ENCODE peak calls at places on chromosomes 6 and 20, in seven cellular contexts. One of them, this sample, is unnamed. For H3K4me1, the result is how much of the 10 kb centered on the place peaks cover.

GRCh38 chr6:21800948-21801438 is 207.4 kb downstream of the SOX4 start:
- DNase-seq in neural progenitor cell: no peak
- DNase-seq in heart right ventricle: no peak
- DNase-seq in left lung: no peak
- DNase-seq in CD8-positive, alpha-beta T cell: no peak
- DNase-seq in ovary: no peak
- DNase-seq in OCI-LY7: no peak
- DNase-seq in this sample: no peak

GRCh38 chr20:35523298-35523888 is 6.1 kb downstream of the C20orf173 start:
- DNase-seq in neural progenitor cell: peak
- DNase-seq in heart right ventricle: no peak
- DNase-seq in left lung: no peak
- DNase-seq in CD8-positive, alpha-beta T cell: peak
- DNase-seq in ovary: no peak
- DNase-seq in OCI-LY7: peak
- DNase-seq in this sample: no peak

GRCh38 chr6:39961178-39961577 is 26.9 kb upstream of the MOCS1 start:
- DNase-seq in neural progenitor cell: no peak
- DNase-seq in heart right ventricle: no peak
- DNase-seq in left lung: no peak
- DNase-seq in CD8-positive, alpha-beta T cell: no peak
- DNase-seq in ovary: no peak
- DNase-seq in OCI-LY7: no peak
- DNase-seq in this sample: no peak

GRCh38 chr20:51276331-51276730 is 253.4 kb upstream of the KCNG1 start:
- DNase-seq in neural progenitor cell: no peak
- DNase-seq in heart right ventricle: no peak
- DNase-seq in left lung: no peak
- DNase-seq in CD8-positive, alpha-beta T cell: no peak
- DNase-seq in ovary: no peak
- DNase-seq in OCI-LY7: no peak
- DNase-seq in this sample: no peak

GRCh38 chr6:56808871-56809359 is 146.0 kb upstream of the BEND6 start:
- DNase-seq in neural progenitor cell: no peak
- DNase-seq in heart right ventricle: no peak
- DNase-seq in left lung: no peak
- DNase-seq in CD8-positive, alpha-beta T cell: no peak
- DNase-seq in ovary: no peak
- DNase-seq in OCI-LY7: no peak
- DNase-seq in this sample: no peak

GRCh38 chr6:28336284-28337024 is 506 bp upstream of the ZSCAN31 start:
- DNase-seq in neural progenitor cell: peak
- DNase-seq in heart right ventricle: peak
- DNase-seq in left lung: no peak
- DNase-seq in CD8-positive, alpha-beta T cell: peak
- DNase-seq in ovary: peak
- DNase-seq in OCI-LY7: peak
- DNase-seq in this sample: peak

GRCh38 chr6:124780621-124781020 is 181.6 kb upstream of the RNF217 start:
- DNase-seq in neural progenitor cell: no peak
- DNase-seq in heart right ventricle: no peak
- DNase-seq in left lung: no peak
- DNase-seq in CD8-positive, alpha-beta T cell: no peak
- DNase-seq in ovary: no peak
- DNase-seq in OCI-LY7: no peak
- DNase-seq in this sample: no peak

GRCh38 chr6:10587694-10588392 is 66.7 kb downstream of the GCNT2 start:
- DNase-seq in neural progenitor cell: no peak
- DNase-seq in heart right ventricle: peak
- DNase-seq in left lung: no peak
- DNase-seq in CD8-positive, alpha-beta T cell: no peak
- DNase-seq in ovary: no peak
- DNase-seq in OCI-LY7: no peak
- DNase-seq in this sample: peak

GRCh38 chr6:55668625-55669024 is 89.6 kb upstream of the HMGCLL1 start:
- DNase-seq in neural progenitor cell: no peak
- DNase-seq in heart right ventricle: no peak
- DNase-seq in left lung: no peak
- DNase-seq in CD8-positive, alpha-beta T cell: no peak
- DNase-seq in ovary: no peak
- DNase-seq in OCI-LY7: no peak
- DNase-seq in this sample: no peak

GRCh38 chr6:82363368-82364086 is at the start of gene TPBG:
- DNase-seq in neural progenitor cell: peak
- DNase-seq in heart right ventricle: peak
- DNase-seq in left lung: peak
- DNase-seq in CD8-positive, alpha-beta T cell: no peak
- DNase-seq in ovary: peak
- DNase-seq in OCI-LY7: no peak
- DNase-seq in this sample: peak

GRCh38 chr20:13494019-13494418 is 144.7 kb downstream of the TASP1 start:
- DNase-seq in neural progenitor cell: no peak
- DNase-seq in heart right ventricle: no peak
- DNase-seq in left lung: no peak
- DNase-seq in CD8-positive, alpha-beta T cell: no peak
- DNase-seq in ovary: no peak
- DNase-seq in OCI-LY7: no peak
- DNase-seq in this sample: no peak

GRCh38 chr6:145199961-145200360 is 535.4 kb downstream of the EPM2A start:
- DNase-seq in neural progenitor cell: no peak
- DNase-seq in heart right ventricle: no peak
- DNase-seq in left lung: no peak
- DNase-seq in CD8-positive, alpha-beta T cell: no peak
- DNase-seq in ovary: no peak
- DNase-seq in OCI-LY7: no peak
- DNase-seq in this sample: no peak

GRCh38 chr6:121857551-121857950 is 422.1 kb downstream of the GJA1 start:
- DNase-seq in neural progenitor cell: peak
- DNase-seq in heart right ventricle: no peak
- DNase-seq in left lung: no peak
- DNase-seq in CD8-positive, alpha-beta T cell: no peak
- DNase-seq in ovary: no peak
- DNase-seq in OCI-LY7: no peak
- DNase-seq in this sample: no peak

GRCh38 chr6:41576667-41577066 is 30.5 kb downstream of the FOXP4 start:
- DNase-seq in neural progenitor cell: no peak
- DNase-seq in heart right ventricle: no peak
- DNase-seq in left lung: no peak
- DNase-seq in CD8-positive, alpha-beta T cell: no peak
- DNase-seq in ovary: no peak
- DNase-seq in OCI-LY7: no peak
- DNase-seq in this sample: no peak

GRCh38 chr6:113416166-113416565 is 441.0 kb upstream of the MARCKS start:
- DNase-seq in neural progenitor cell: no peak
- DNase-seq in heart right ventricle: no peak
- DNase-seq in left lung: no peak
- DNase-seq in CD8-positive, alpha-beta T cell: no peak
- DNase-seq in ovary: no peak
- DNase-seq in OCI-LY7: no peak
- DNase-seq in this sample: no peak

GRCh38 chr6:166766769-166767168 is 139.7 kb upstream of the RPS6KA2 start:
- DNase-seq in neural progenitor cell: no peak
- DNase-seq in heart right ventricle: no peak
- DNase-seq in left lung: no peak
- DNase-seq in CD8-positive, alpha-beta T cell: no peak
- DNase-seq in ovary: no peak
- DNase-seq in OCI-LY7: no peak
- DNase-seq in this sample: no peak

GRCh38 chr6:148500402-148500801 is 157.8 kb downstream of the SASH1 start:
- DNase-seq in neural progenitor cell: no peak
- DNase-seq in heart right ventricle: no peak
- DNase-seq in left lung: no peak
- DNase-seq in CD8-positive, alpha-beta T cell: no peak
- DNase-seq in ovary: no peak
- DNase-seq in OCI-LY7: no peak
- DNase-seq in this sample: no peak

GRCh38 chr6:12369781-12370262 is 79.7 kb downstream of the EDN1 start:
- DNase-seq in neural progenitor cell: no peak
- DNase-seq in heart right ventricle: no peak
- DNase-seq in left lung: peak
- DNase-seq in CD8-positive, alpha-beta T cell: no peak
- DNase-seq in ovary: no peak
- DNase-seq in OCI-LY7: peak
- DNase-seq in this sample: no peak
- TF ChIP-seq CTCF in neural progenitor cell: no peak
- TF ChIP-seq CTCF in heart right ventricle: no peak
- TF ChIP-seq CTCF in left lung: peak
- TF ChIP-seq CTCF in CD8-positive, alpha-beta T cell: no peak
- TF ChIP-seq CTCF in ovary: no peak
- TF ChIP-seq CTCF in OCI-LY7: no peak
- TF ChIP-seq CTCF in this sample: no peak

DNA sequence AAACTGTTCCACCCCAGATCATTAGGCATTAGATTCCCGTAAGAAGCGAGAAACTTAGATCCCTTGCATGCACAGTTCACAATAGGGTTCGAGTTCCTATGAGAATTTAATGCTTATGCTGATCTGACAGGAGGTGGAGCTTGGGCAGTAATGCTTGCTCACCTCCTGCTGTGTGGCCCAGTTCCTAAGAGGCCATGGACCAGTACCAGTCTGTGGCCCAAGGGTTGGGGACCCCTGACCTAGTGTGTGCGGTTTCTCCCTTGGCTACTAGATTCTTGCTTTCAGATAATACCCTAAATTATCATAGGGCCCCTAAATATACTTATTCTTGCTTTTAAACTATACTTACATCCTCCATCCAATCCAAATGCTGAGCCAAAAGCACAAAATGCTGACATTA is 1.9 kb upstream of the GPSM3 start:
- DNase-seq in neural progenitor cell: no peak
- DNase-seq in heart right ventricle: no peak
- DNase-seq in left lung: no peak
- DNase-seq in CD8-positive, alpha-beta T cell: no peak
- DNase-seq in ovary: no peak
- DNase-seq in OCI-LY7: no peak
- DNase-seq in this sample: no peak
- H3K4me1 ChIP-seq in neural progenitor cell: under half
- H3K4me1 ChIP-seq in heart right ventricle: half or more
- H3K4me1 ChIP-seq in left lung: half or more
- H3K4me1 ChIP-seq in CD8-positive, alpha-beta T cell: under half
- H3K4me1 ChIP-seq in ovary: under half
- H3K4me1 ChIP-seq in OCI-LY7: half or more
- H3K4me1 ChIP-seq in this sample: half or more

GRCh38 chr20:23967616-23967979 is 21.0 kb downstream of the GGTLC1 start:
- DNase-seq in neural progenitor cell: no peak
- DNase-seq in heart right ventricle: no peak
- DNase-seq in left lung: no peak
- DNase-seq in CD8-positive, alpha-beta T cell: no peak
- DNase-seq in ovary: no peak
- DNase-seq in OCI-LY7: no peak
- DNase-seq in this sample: no peak

GRCh38 chr20:23970049-23970448 is 18.5 kb downstream of the GGTLC1 start:
- DNase-seq in neural progenitor cell: no peak
- DNase-seq in heart right ventricle: no peak
- DNase-seq in left lung: no peak
- DNase-seq in CD8-positive, alpha-beta T cell: no peak
- DNase-seq in ovary: no peak
- DNase-seq in OCI-LY7: no peak
- DNase-seq in this sample: no peak

GRCh38 chr20:23966298-23966697 is 22.3 kb downstream of the GGTLC1 start:
- DNase-seq in neural progenitor cell: no peak
- DNase-seq in heart right ventricle: no peak
- DNase-seq in left lung: no peak
- DNase-seq in CD8-positive, alpha-beta T cell: no peak
- DNase-seq in ovary: no peak
- DNase-seq in OCI-LY7: no peak
- DNase-seq in this sample: no peak

GRCh38 chr20:23963941-23964340 is 24.6 kb downstream of the GGTLC1 start:
- DNase-seq in neural progenitor cell: no peak
- DNase-seq in heart right ventricle: no peak
- DNase-seq in left lung: no peak
- DNase-seq in CD8-positive, alpha-beta T cell: no peak
- DNase-seq in ovary: no peak
- DNase-seq in OCI-LY7: no peak
- DNase-seq in this sample: no peak

DNA sequence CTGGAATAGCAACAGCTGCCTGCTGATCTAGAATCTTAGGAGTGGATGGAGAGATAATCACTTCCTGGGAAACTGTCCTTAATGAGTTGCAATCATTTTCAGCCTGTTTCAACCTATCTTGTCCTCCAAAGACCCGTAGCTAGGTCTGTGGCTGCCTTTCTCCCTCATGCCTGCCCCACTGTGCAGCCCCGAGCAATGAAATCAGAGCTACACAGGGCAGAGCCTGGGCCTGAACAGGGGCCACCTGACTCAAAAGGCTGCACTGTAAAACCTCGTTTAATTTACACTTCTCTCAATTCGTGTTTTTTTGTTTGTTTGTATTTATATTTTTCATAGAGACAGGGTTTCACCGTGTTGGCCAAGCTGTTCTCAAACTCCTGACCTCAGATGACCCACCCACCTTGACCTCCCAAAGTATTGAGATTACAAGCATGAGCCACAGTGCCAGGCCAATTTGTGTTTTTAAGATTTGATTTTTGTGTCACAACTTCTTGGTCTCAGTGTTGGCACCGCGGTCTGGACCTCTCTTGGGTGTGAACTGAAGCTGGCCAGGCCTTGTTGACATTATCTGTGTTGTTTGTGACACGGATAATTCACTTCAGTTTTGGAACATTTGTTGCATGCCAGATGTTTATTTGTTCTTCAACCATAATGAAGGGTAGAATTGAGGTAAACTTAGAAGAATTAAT is 21.5 kb downstream of the GGTLC1 start:
- DNase-seq in neural progenitor cell: no peak
- DNase-seq in heart right ventricle: peak
- DNase-seq in left lung: no peak
- DNase-seq in CD8-positive, alpha-beta T cell: no peak
- DNase-seq in ovary: no peak
- DNase-seq in OCI-LY7: no peak
- DNase-seq in this sample: peak
- TF ChIP-seq CTCF in neural progenitor cell: no peak
- TF ChIP-seq CTCF in heart right ventricle: no peak
- TF ChIP-seq CTCF in left lung: no peak
- TF ChIP-seq CTCF in CD8-positive, alpha-beta T cell: no peak
- TF ChIP-seq CTCF in ovary: no peak
- TF ChIP-seq CTCF in OCI-LY7: no peak
- TF ChIP-seq CTCF in this sample: no peak

GRCh38 chr20:4066551-4066950 is 51.2 kb upstream of the RNF24 start:
- DNase-seq in neural progenitor cell: no peak
- DNase-seq in heart right ventricle: no peak
- DNase-seq in left lung: no peak
- DNase-seq in CD8-positive, alpha-beta T cell: no peak
- DNase-seq in ovary: no peak
- DNase-seq in OCI-LY7: no peak
- DNase-seq in this sample: no peak

GRCh38 chr20:4065405-4065841 is 50.1 kb upstream of the RNF24 start:
- DNase-seq in neural progenitor cell: no peak
- DNase-seq in heart right ventricle: no peak
- DNase-seq in left lung: no peak
- DNase-seq in CD8-positive, alpha-beta T cell: no peak
- DNase-seq in ovary: no peak
- DNase-seq in OCI-LY7: no peak
- DNase-seq in this sample: no peak

GRCh38 chr20:4063631-4064030 is 48.3 kb upstream of the RNF24 start:
- DNase-seq in neural progenitor cell: no peak
- DNase-seq in heart right ventricle: no peak
- DNase-seq in left lung: no peak
- DNase-seq in CD8-positive, alpha-beta T cell: no peak
- DNase-seq in ovary: no peak
- DNase-seq in OCI-LY7: no peak
- DNase-seq in this sample: no peak

GRCh38 chr20:4062721-4063606 is 47.6 kb upstream of the RNF24 start:
- DNase-seq in neural progenitor cell: no peak
- DNase-seq in heart right ventricle: no peak
- DNase-seq in left lung: no peak
- DNase-seq in CD8-positive, alpha-beta T cell: no peak
- DNase-seq in ovary: no peak
- DNase-seq in OCI-LY7: no peak
- DNase-seq in this sample: no peak

GRCh38 chr20:4064118-4064962 is 49.0 kb upstream of the RNF24 start:
- DNase-seq in neural progenitor cell: peak
- DNase-seq in heart right ventricle: peak
- DNase-seq in left lung: peak
- DNase-seq in CD8-positive, alpha-beta T cell: no peak
- DNase-seq in ovary: peak
- DNase-seq in OCI-LY7: no peak
- DNase-seq in this sample: peak
- H3K4me1 ChIP-seq in neural progenitor cell: under half
- H3K4me1 ChIP-seq in heart right ventricle: half or more
- H3K4me1 ChIP-seq in left lung: half or more
- H3K4me1 ChIP-seq in CD8-positive, alpha-beta T cell: under half
- H3K4me1 ChIP-seq in ovary: under half
- H3K4me1 ChIP-seq in OCI-LY7: under half
- H3K4me1 ChIP-seq in this sample: under half

This sample was measured in heart left ventricle.